ENCODE peak calls at places on chromosomes 4 and X, in seven cellular contexts. D, Q, T, K, C, E and S are unnamed samples.

GRCh38 chrX:99494668-99495067 is 915.4 kb downstream of the PCDH19 start:
- DNase-seq in D (no peak), Q (no peak), T (no peak), K (no peak), C (no peak), E (no peak), S (no peak)

GRCh38 chr4:170198742-170199141 is 109.0 kb upstream of the AADAT start:
- DNase-seq in D (no peak), Q (no peak), T (no peak), K (peak; percentile 16), C (no peak), E (no peak), S (no peak)

GRCh38 chrX:31713120-31713519 is 641.3 kb upstream of the FTHL17 start:
- DNase-seq in D (no peak), Q (no peak), T (no peak), K (no peak), C (no peak), E (no peak), S (no peak)

GRCh38 chrX:131068945-131069719 is 11.0 kb downstream of the ARHGAP36 start:
- DNase-seq in D (no peak), Q (peak; percentile 4), T (no peak), K (no peak), C (no peak), E (peak; percentile 82), S (no peak)

GRCh38 chr4:184689681-184690080 is 40.1 kb downstream of the PRIMPOL start:
- DNase-seq in D (peak; percentile 11), Q (no peak), T (no peak), K (no peak), C (no peak), E (no peak), S (no peak)

GRCh38 chr4:186240452-186240847 is 13.1 kb downstream of the KLKB1 start:
- DNase-seq in D (no peak), Q (no peak), T (no peak), K (no peak), C (no peak), E (no peak), S (no peak)

GRCh38 chrX:123976671-123977316 is 15.3 kb downstream of the STAG2 start:
- DNase-seq in D (peak; percentile 38), Q (peak; percentile 30), T (peak; percentile 9), K (no peak), C (peak; percentile 47), E (peak; percentile 23), S (no peak)

GRCh38 chrX:20595928-20596550 is 329.3 kb upstream of the RPS6KA3 start:
- DNase-seq in D (peak; percentile 69), Q (peak; percentile 44), T (no peak), K (no peak), C (no peak), E (no peak), S (peak; percentile 31)

GRCh38 chr4:15002659-15003440 is 569 bp downstream of the CPEB2 start:
- DNase-seq in D (peak; percentile 76), Q (peak; percentile 90), T (peak; percentile 81), K (peak; percentile 86), C (peak; percentile 87), E (peak; percentile 78), S (peak; percentile 80)

GRCh38 chr4:73891739-73892405 is 22.7 kb downstream of the CXCL1 start:
- DNase-seq in D (no peak), Q (peak; percentile 66), T (no peak), K (no peak), C (peak; percentile 92), E (no peak), S (peak; percentile 65)

GRCh38 chr4:154691229-154691628 is 52.6 kb upstream of the LRAT start:
- DNase-seq in D (no peak), Q (no peak), T (no peak), K (no peak), C (no peak), E (no peak), S (no peak)

GRCh38 chr4:181728567-181728966 is 514.6 kb upstream of the TENM3 start:
- DNase-seq in D (peak; percentile 33), Q (peak; percentile 14), T (no peak), K (no peak), C (peak; percentile 4), E (no peak), S (no peak)

GRCh38 chrX:41877167-41877566 is 46.2 kb downstream of the CASK start:
- DNase-seq in D (no peak), Q (no peak), T (no peak), K (no peak), C (no peak), E (no peak), S (no peak)

GRCh38 chrX:150198776-150199175 is 164.3 kb upstream of the MAMLD1 start:
- DNase-seq in D (peak; percentile 47), Q (peak; percentile 29), T (no peak), K (no peak), C (no peak), E (no peak), S (no peak)

GRCh38 chr4:147284935-147285334 is 196.0 kb upstream of the EDNRA start:
- DNase-seq in D (peak; percentile 57), Q (no peak), T (no peak), K (no peak), C (no peak), E (no peak), S (no peak)

DNA sequence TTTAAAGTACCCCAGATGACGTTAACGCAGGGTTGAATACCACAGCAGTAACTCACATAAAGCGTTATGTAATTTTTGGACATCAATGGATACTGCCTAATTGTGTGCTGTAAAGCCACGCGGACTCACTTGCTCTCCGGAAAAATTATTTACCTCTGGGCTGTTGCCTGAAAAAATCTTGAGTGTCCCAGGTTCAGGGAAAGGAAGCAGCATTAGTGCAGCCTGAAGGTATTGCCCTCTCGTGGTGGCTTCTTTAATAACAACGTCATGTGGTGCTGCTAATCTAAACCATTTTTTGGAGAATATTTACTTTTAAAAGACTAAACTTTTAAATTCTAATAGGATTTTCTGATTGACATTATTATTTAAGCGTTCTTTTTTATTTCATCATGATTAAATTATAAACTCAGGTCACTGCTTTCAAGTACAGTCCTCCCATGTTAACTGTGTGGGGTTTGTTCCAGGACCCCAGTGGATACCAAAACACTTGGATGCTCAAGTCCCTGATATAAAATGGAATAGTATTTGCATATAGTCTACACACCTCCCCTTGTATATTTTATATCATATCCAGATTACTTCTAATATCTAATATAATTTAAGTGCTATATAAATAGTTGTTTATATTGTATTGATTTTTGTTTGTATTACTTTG is 384.8 kb downstream of the FAM133A start:
- DNase-seq in D (peak; percentile 20), Q (no peak), T (peak; percentile 0), K (peak; percentile 37), C (no peak), E (peak; percentile 26), S (no peak)
- TF ChIP-seq CTCF in D (peak; percentile 67), Q (no peak), T (peak; percentile 56), K (peak; percentile 45), C (peak; percentile 43), E (peak; percentile 71), S (peak; percentile 22)

GRCh38 chrX:7216981-7217587 is 69.1 kb upstream of the PUDP start:
- DNase-seq in D (no peak), Q (no peak), T (no peak), K (no peak), C (no peak), E (no peak), S (no peak)

GRCh38 chrX:7223271-7223670 is 75.3 kb upstream of the PUDP start:
- DNase-seq in D (no peak), Q (no peak), T (no peak), K (no peak), C (no peak), E (no peak), S (no peak)

GRCh38 chrX:7215842-7216241 is 67.9 kb upstream of the PUDP start:
- DNase-seq in D (no peak), Q (peak; percentile 17), T (no peak), K (no peak), C (peak; percentile 13), E (no peak), S (peak; percentile 2)

GRCh38 chrX:7218321-7219152 is 70.6 kb upstream of the PUDP start:
- DNase-seq in D (no peak), Q (no peak), T (peak; percentile 77), K (no peak), C (no peak), E (no peak), S (no peak)

GRCh38 chrX:7219153-7219705 is 71.3 kb upstream of the PUDP start:
- DNase-seq in D (no peak), Q (no peak), T (peak; percentile 56), K (no peak), C (no peak), E (no peak), S (no peak)
- H3K4me2 ChIP-seq in D (no peak overlapping the region), Q (no peak overlapping the region), T (peak overlapping the region; percentile 90), K (no peak overlapping the region), C (no peak overlapping the region), E (no peak overlapping the region), S (no peak overlapping the region)

GRCh38 chr4:152778656-152779512 is 646 bp downstream of the TIGD4 start:
- DNase-seq in D (peak; percentile 30), Q (no peak), T (peak; percentile 50), K (peak; percentile 50), C (peak; percentile 3), E (peak; percentile 43), S (peak; percentile 6)

GRCh38 chr4:152779513-152780266 is at the start of the genes ARFIP1 and TIGD4:
- DNase-seq in D (peak; percentile 97), Q (peak; percentile 96), T (peak; percentile 96), K (peak; percentile 97), C (peak; percentile 96), E (peak; percentile 94), S (peak; percentile 94)

GRCh38 chr4:152785639-152786517 is 6.1 kb downstream of the ARFIP1 start:
- DNase-seq in D (no peak), Q (no peak), T (peak; percentile 22), K (no peak), C (no peak), E (no peak), S (no peak)

GRCh38 chr4:152780267-152780811 is 585 bp downstream of the ARFIP1 start:
- DNase-seq in D (no peak), Q (peak; percentile 25), T (no peak), K (no peak), C (peak; percentile 22), E (peak; percentile 30), S (peak; percentile 13)

GRCh38 chr4:152784490-152785195 is 4.9 kb downstream of the ARFIP1 start:
- DNase-seq in D (peak; percentile 34), Q (peak; percentile 13), T (peak; percentile 22), K (no peak), C (peak; percentile 40), E (peak; percentile 55), S (no peak)
- TF ChIP-seq CTCF in D (peak; percentile 18), Q (peak; percentile 35), T (peak; percentile 40), K (no peak), C (peak; percentile 18), E (peak; percentile 30), S (no peak)

DNA sequence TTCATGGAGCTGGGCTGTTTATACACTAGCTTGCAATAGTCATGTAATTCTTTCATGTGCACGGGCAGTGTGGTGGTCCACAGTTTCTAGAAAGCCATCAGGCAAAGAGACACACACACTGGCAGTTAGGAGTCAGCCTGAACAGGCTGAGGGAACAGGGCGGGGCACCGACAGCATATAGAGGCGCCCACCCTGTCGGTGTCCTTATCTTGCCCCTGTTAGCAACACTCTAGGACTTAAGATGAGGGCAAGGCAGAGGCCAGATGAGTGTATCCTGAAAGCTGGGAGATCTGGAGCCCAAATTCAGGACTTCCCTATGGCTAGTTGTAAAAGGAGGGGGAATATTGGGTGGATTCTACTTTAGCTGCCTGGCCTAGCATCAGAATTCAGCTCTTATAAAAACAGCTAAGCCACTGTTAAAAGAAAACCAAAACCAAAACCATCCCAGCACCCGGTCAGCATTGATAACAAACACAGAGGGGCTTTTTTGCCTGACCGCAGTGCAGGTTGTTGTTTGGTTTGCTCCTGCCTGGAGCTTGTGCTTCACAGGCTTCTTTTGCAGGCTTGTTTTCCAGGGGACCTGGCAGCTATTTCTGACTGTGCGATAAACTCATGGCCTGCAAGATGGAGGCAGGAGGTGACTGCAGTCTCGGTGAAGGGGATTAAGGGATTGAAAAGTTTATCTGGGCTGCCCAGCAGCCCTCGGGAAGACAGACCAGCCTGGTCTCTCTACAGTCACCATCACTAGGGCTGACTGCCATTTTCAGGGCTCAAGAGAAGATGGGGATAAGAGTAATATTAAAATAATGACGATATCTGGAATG is 638.9 kb downstream of the MID1IP1 start:
- DNase-seq in D (no peak), Q (no peak), T (no peak), K (peak; percentile 75), C (no peak), E (no peak), S (no peak)
- H3K4me2 ChIP-seq in D (no peak overlapping the region), Q (no peak overlapping the region), T (no peak overlapping the region), K (peak overlapping the region; percentile 79), C (no peak overlapping the region), E (no peak overlapping the region), S (no peak overlapping the region)